ENCODE peak calls at places on chromosomes 12 and 14, in six cellular contexts. G is tibial artery; X is CD8-positive, alpha-beta memory T cell; I is left lung; T is lower lobe of right lung; H is mucosa of descending colon. R is an unnamed sample.

GRCh38 chr12:77724367-77724957 is 106.2 kb upstream of the NAV3 start:
- DNase-seq in T (no peak), G (no peak), H (peak; percentile 4), I (no peak), X (no peak), R (no peak)

GRCh38 chr12:46266382-46266791 is 2.5 kb downstream of the SLC38A1 start:
- DNase-seq in G (peak; percentile 31), I (no peak), H (peak; percentile 57), X (peak; percentile 63), T (no peak), R (peak; percentile 67)

GRCh38 chr14:26872510-26872909 is 274.7 kb upstream of the NOVA1 start:
- DNase-seq in X (no peak), I (no peak), H (no peak), T (no peak), G (no peak), R (no peak)

GRCh38 chr12:87678453-87678852 is 350.7 kb downstream of the C12orf50 start:
- DNase-seq in H (no peak), I (no peak), X (no peak), T (no peak), G (no peak), R (no peak)

GRCh38 chr14:79924583-79924982 is 286.7 kb downstream of the DIO2 start:
- DNase-seq in T (no peak), X (no peak), I (no peak), H (no peak), G (no peak), R (no peak)

GRCh38 chr12:114902665-114903393 is 218.9 kb upstream of the TBX3 start:
- DNase-seq in T (no peak), I (no peak), X (no peak), G (no peak), H (no peak), R (no peak)

GRCh38 chr14:105525326-105525725 is 1.1 kb upstream of the TMEM121 start:
- DNase-seq in T (no peak), I (no peak), H (no peak), X (no peak), G (no peak), R (no peak)

GRCh38 chr14:49420201-49420600 is 166.0 kb downstream of the RPS29 start:
- DNase-seq in T (no peak), I (no peak), X (no peak), H (no peak), G (no peak), R (no peak)

GRCh38 chr12:107788281-107788680 is 13.8 kb downstream of the ASCL4 start:
- DNase-seq in I (no peak), T (no peak), G (no peak), X (no peak), H (no peak), R (no peak)

DNA sequence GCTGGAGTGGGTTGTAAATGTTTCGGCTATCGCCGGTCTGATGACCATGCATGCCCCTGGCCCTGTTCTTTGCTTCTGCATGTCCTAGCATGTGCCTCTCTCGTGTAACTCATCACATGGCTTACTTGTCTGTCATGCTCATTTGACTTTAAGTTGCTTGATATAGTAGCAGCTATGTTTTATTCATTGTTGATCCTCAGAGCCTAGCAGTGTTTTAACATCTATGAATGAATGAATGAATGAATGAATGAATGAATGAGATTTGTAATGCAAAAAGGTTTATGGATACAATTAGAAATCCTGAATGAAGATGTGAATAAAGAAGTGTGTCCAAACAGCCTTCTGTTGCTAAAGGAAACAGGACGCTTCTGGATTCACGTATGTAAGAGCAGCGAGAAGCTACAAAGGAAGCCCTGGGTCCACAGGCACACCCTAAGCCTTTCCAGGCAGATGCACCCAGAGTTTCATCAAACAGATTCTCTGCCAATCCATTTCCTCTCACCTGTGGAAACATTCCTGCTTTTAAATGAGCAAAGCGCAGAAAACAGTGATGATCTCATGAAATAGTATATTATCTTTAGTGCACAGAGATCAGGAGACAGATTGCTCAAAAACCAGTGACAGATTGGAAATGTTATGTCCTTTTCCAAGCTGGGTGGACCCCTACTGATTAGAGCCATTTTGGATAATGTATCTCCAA is 3.4 kb downstream of the GSG1 start:
- DNase-seq in X (no peak), I (no peak), G (no peak), T (no peak), H (no peak), R (no peak)
- H3K4me3 ChIP-seq in X (no peak overlapping the region), I (no peak overlapping the region), G (peak overlapping the region; percentile 60), T (peak overlapping the region; percentile 56), H (no peak overlapping the region), R (peak overlapping the region; percentile 65)

GRCh38 chr12:94098466-94098865 is 49.9 kb upstream of the PLXNC1 start:
- DNase-seq in G (no peak), X (no peak), H (no peak), I (no peak), T (no peak), R (no peak)
- H3K4me1 ChIP-seq in G (peaks cover 4% of the 10 kb centered on the region), X (peaks cover 9% of the 10 kb centered on the region), H (no peaks in the 10 kb centered on the region), I (peaks cover 5% of the 10 kb centered on the region), T (peaks cover 16% of the 10 kb centered on the region), R (peaks cover 19% of the 10 kb centered on the region)

GRCh38 chr14:102848830-102849521 is 71.7 kb downstream of the TRAF3 start:
- DNase-seq in X (no peak), G (peak; percentile 49), T (no peak), I (no peak), H (peak; percentile 68), R (no peak)

GRCh38 chr14:102853703-102854396 is 68.6 kb upstream of the AMN start:
- DNase-seq in G (no peak), X (no peak), H (no peak), T (no peak), I (no peak), R (no peak)

GRCh38 chr14:102854397-102854703 is 68.1 kb upstream of the AMN start:
- DNase-seq in T (no peak), X (no peak), H (no peak), I (no peak), G (no peak), R (no peak)

DNA sequence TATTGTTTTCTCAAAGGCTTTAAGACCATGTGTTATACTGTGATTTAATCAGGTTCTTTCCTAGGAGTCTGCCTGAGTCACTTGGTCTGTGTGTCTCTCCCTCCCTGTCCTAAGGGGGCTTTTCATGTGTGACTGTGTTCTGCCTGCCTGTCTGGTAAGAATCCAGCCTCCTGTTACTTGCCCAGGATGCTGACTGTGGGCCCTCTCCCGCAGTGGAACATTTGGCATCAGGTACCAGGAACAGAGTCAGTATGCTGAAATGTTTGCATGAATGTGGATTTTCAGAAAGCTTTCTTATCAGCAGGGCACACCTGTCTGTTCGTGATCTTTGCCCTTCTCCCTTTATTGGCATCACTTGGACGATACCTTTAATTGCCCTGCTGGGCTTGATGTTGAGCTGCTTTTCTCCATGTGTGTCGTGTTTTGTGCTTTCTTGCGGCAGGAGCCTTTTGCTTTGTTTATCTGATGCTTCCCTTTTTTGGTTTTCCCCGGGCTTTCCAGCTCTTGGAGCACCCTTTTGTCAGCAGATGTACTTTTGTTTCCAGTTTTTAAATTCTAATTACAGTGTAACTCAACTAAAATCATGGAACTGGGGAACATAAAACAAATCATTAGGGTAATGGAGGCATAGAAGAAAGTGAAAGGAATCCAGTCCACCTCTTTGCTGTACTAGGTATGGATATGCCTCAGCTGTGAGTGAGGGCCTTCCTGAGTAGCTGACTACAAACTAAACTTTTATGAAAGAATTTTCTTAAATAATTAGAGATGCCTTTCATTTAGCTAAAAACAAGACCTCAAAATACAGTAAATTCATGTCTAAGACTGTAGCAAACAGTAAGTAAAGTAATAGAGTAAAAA is 72.5 kb downstream of the TRAF3 start:
- DNase-seq in X (no peak), I (no peak), T (no peak), H (peak; percentile 80), G (no peak), R (no peak)
- H3K4me3 ChIP-seq in X (no peak overlapping the region), I (no peak overlapping the region), T (peak overlapping the region; percentile 16), H (no peak overlapping the region), G (no peak overlapping the region), R (no peak overlapping the region)

GRCh38 chr12:57520008-57520726 is at the start of gene DDIT3:
- DNase-seq in I (peak; percentile 87), X (peak; percentile 100), T (peak; percentile 99), G (peak; percentile 100), H (peak; percentile 100), R (peak; percentile 99)
- H3K4me1 ChIP-seq in I (peaks cover 45% of the 10 kb centered on the region), X (peaks cover 54% of the 10 kb centered on the region), T (peaks cover 60% of the 10 kb centered on the region), G (peaks cover 54% of the 10 kb centered on the region), H (peaks cover 48% of the 10 kb centered on the region), R (peaks cover 59% of the 10 kb centered on the region)

DNA sequence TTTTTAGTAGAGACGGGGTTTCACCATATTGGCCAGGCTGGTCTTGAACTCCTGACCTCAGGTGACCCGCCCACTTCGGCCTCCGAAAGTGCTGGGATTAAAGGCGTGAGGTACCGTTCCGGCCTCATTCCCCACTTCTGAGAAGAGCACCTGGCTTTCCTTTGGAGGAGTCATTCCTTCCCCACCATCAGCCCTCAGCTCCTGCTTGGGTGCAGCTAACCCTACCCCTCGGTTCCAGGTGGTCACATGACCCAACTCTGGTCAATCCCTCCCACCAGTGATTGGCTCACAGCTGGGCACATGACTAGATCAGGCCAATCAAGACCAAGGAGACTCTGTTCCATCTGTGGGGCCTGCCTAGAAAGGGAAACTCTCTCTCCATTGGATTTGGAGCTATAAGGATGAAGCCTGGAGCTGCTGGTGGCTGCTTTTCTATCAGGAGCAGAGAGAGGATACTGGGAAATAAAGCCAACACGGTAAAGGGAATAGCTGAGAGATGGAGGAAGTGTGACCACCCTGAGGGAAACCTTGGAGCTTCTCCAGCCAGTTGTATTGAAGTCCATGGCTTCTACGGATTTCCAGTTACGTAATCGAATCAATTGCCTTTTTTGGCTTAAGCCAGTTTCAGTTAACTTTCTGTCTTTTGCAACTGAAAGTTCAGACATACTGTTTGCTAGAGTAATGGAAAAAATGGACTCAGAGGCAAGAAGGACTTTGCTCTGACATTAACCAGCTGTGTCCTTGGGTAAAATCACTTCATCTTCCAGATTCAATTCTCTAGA is 19.8 kb upstream of the IFT81 start:
- DNase-seq in I (no peak), T (no peak), G (no peak), H (no peak), X (no peak), R (no peak)
- H3K4me3 ChIP-seq in I (no peak overlapping the region), T (no peak overlapping the region), G (no peak overlapping the region), H (no peak overlapping the region), X (no peak overlapping the region), R (no peak overlapping the region)

GRCh38 chr12:65882504-65882903 is 58.2 kb downstream of the HMGA2 start:
- DNase-seq in T (no peak), I (no peak), X (no peak), H (no peak), G (no peak), R (no peak)
- H3K4me1 ChIP-seq in T (peaks cover 15% of the 10 kb centered on the region), I (no peaks in the 10 kb centered on the region), X (no peaks in the 10 kb centered on the region), H (peaks cover 9% of the 10 kb centered on the region), G (peaks cover 6% of the 10 kb centered on the region), R (no peaks in the 10 kb centered on the region)

GRCh38 chr12:54196396-54196795 is 7.6 kb upstream of the SMUG1 start:
- DNase-seq in H (no peak), G (no peak), X (no peak), I (no peak), T (no peak), R (no peak)
- H3K4me3 ChIP-seq in H (no peak overlapping the region), G (no peak overlapping the region), X (no peak overlapping the region), I (no peak overlapping the region), T (no peak overlapping the region), R (no peak overlapping the region)

DNA sequence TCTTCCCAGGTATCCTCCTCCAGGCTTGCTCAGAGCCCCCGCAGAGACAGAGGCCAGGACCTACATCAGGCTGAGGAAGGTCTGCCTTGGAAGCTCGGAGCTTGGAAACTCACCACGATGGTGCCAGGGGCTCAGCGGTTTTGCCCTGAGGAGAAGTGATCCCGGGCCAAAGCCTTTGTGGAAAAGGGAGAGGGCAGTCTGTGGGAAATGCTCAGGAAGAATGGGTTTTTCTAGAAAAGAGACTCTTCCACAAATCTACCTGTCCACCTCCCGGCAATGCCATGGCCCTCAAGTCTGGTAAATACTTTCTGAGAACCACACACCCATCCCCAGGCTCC is 8.0 kb downstream of the KRT2 start:
- DNase-seq in G (no peak), X (no peak), I (no peak), H (no peak), T (no peak), R (no peak)
- H3K4me1 ChIP-seq in G (no peaks in the 10 kb centered on the region), X (peaks cover 78% of the 10 kb centered on the region), I (no peaks in the 10 kb centered on the region), H (no peaks in the 10 kb centered on the region), T (no peaks in the 10 kb centered on the region), R (peaks cover 6% of the 10 kb centered on the region)